ENCODE peak calls at places on chromosome 15, in four cellular contexts. One of them, this sample, is unnamed.

GRCh38 chr15:63833246-63833696 is 477 bp downstream of the HERC1 start:
- DNase-seq in activated CD4-positive, alpha-beta T cell treated with anti-CD3 and anti-CD28 coated beads, Interleukin-2, amount 10 ng/mL, durations not matched to agents 7 days and 5 days: peak; percentile 42
- DNase-seq in cardiac fibroblast: peak; percentile 48
- DNase-seq in activated gamma-delta T cell treated with Interleukin-2 at 50 U/mL for 16 hours: peak; percentile 15
- DNase-seq in this sample: no peak

GRCh38 chr15:84842781-84843180 is 25.6 kb downstream of the ALPK3 start:
- DNase-seq in activated CD4-positive, alpha-beta T cell treated with anti-CD3 and anti-CD28 coated beads, Interleukin-2, amount 10 ng/mL, durations not matched to agents 7 days and 5 days: no peak
- DNase-seq in cardiac fibroblast: no peak
- DNase-seq in activated gamma-delta T cell treated with Interleukin-2 at 50 U/mL for 16 hours: no peak
- DNase-seq in this sample: no peak

GRCh38 chr15:60076582-60077263 is 72.6 kb downstream of the FOXB1 start:
- DNase-seq in activated CD4-positive, alpha-beta T cell treated with anti-CD3 and anti-CD28 coated beads, Interleukin-2, amount 10 ng/mL, durations not matched to agents 7 days and 5 days: no peak
- DNase-seq in cardiac fibroblast: no peak
- DNase-seq in activated gamma-delta T cell treated with Interleukin-2 at 50 U/mL for 16 hours: no peak
- DNase-seq in this sample: no peak

GRCh38 chr15:89513284-89513683 is 16.9 kb upstream of the RHCG start:
- DNase-seq in activated CD4-positive, alpha-beta T cell treated with anti-CD3 and anti-CD28 coated beads, Interleukin-2, amount 10 ng/mL, durations not matched to agents 7 days and 5 days: no peak
- DNase-seq in cardiac fibroblast: no peak
- DNase-seq in activated gamma-delta T cell treated with Interleukin-2 at 50 U/mL for 16 hours: no peak
- DNase-seq in this sample: no peak

GRCh38 chr15:40271915-40272712 is 10.8 kb downstream of the ANKRD63 start:
- DNase-seq in activated CD4-positive, alpha-beta T cell treated with anti-CD3 and anti-CD28 coated beads, Interleukin-2, amount 10 ng/mL, durations not matched to agents 7 days and 5 days: no peak
- DNase-seq in cardiac fibroblast: no peak
- DNase-seq in activated gamma-delta T cell treated with Interleukin-2 at 50 U/mL for 16 hours: no peak
- DNase-seq in this sample: no peak

GRCh38 chr15:36545451-36545992 is 33.9 kb upstream of the CDIN1 start:
- DNase-seq in activated CD4-positive, alpha-beta T cell treated with anti-CD3 and anti-CD28 coated beads, Interleukin-2, amount 10 ng/mL, durations not matched to agents 7 days and 5 days: no peak
- DNase-seq in cardiac fibroblast: no peak
- DNase-seq in activated gamma-delta T cell treated with Interleukin-2 at 50 U/mL for 16 hours: no peak
- DNase-seq in this sample: no peak

GRCh38 chr15:94119923-94120775 is 111.2 kb upstream of the MCTP2 start:
- DNase-seq in activated CD4-positive, alpha-beta T cell treated with anti-CD3 and anti-CD28 coated beads, Interleukin-2, amount 10 ng/mL, durations not matched to agents 7 days and 5 days: peak; percentile 69
- DNase-seq in cardiac fibroblast: peak; percentile 89
- DNase-seq in activated gamma-delta T cell treated with Interleukin-2 at 50 U/mL for 16 hours: peak; percentile 18
- DNase-seq in this sample: peak; percentile 57

GRCh38 chr15:75112278-75112847 is 89.0 kb downstream of the PPCDC start:
- DNase-seq in activated CD4-positive, alpha-beta T cell treated with anti-CD3 and anti-CD28 coated beads, Interleukin-2, amount 10 ng/mL, durations not matched to agents 7 days and 5 days: no peak
- DNase-seq in cardiac fibroblast: peak; percentile 42
- DNase-seq in activated gamma-delta T cell treated with Interleukin-2 at 50 U/mL for 16 hours: no peak
- DNase-seq in this sample: no peak

GRCh38 chr15:25695875-25696760 is 167.0 kb downstream of the ATP10A start:
- DNase-seq in activated CD4-positive, alpha-beta T cell treated with anti-CD3 and anti-CD28 coated beads, Interleukin-2, amount 10 ng/mL, durations not matched to agents 7 days and 5 days: no peak
- DNase-seq in cardiac fibroblast: no peak
- DNase-seq in activated gamma-delta T cell treated with Interleukin-2 at 50 U/mL for 16 hours: no peak
- DNase-seq in this sample: no peak

GRCh38 chr15:62348528-62349087 is 183.5 kb upstream of the C2CD4B start:
- DNase-seq in activated CD4-positive, alpha-beta T cell treated with anti-CD3 and anti-CD28 coated beads, Interleukin-2, amount 10 ng/mL, durations not matched to agents 7 days and 5 days: no peak
- DNase-seq in cardiac fibroblast: no peak
- DNase-seq in activated gamma-delta T cell treated with Interleukin-2 at 50 U/mL for 16 hours: no peak
- DNase-seq in this sample: no peak

GRCh38 chr15:67033012-67033411 is 32.4 kb upstream of the SMAD3 start:
- DNase-seq in activated CD4-positive, alpha-beta T cell treated with anti-CD3 and anti-CD28 coated beads, Interleukin-2, amount 10 ng/mL, durations not matched to agents 7 days and 5 days: peak; percentile 36
- DNase-seq in cardiac fibroblast: no peak
- DNase-seq in activated gamma-delta T cell treated with Interleukin-2 at 50 U/mL for 16 hours: no peak
- DNase-seq in this sample: no peak

GRCh38 chr15:89489376-89489775 is 7.0 kb downstream of the RHCG start:
- DNase-seq in activated CD4-positive, alpha-beta T cell treated with anti-CD3 and anti-CD28 coated beads, Interleukin-2, amount 10 ng/mL, durations not matched to agents 7 days and 5 days: no peak
- DNase-seq in cardiac fibroblast: no peak
- DNase-seq in activated gamma-delta T cell treated with Interleukin-2 at 50 U/mL for 16 hours: no peak
- DNase-seq in this sample: no peak

GRCh38 chr15:48415036-48415886 is 84.0 kb downstream of the DUT start:
- DNase-seq in activated CD4-positive, alpha-beta T cell treated with anti-CD3 and anti-CD28 coated beads, Interleukin-2, amount 10 ng/mL, durations not matched to agents 7 days and 5 days: no peak
- DNase-seq in cardiac fibroblast: no peak
- DNase-seq in activated gamma-delta T cell treated with Interleukin-2 at 50 U/mL for 16 hours: no peak
- DNase-seq in this sample: no peak

GRCh38 chr15:76863123-76863522 is 42.0 kb downstream of the SCAPER start:
- DNase-seq in activated CD4-positive, alpha-beta T cell treated with anti-CD3 and anti-CD28 coated beads, Interleukin-2, amount 10 ng/mL, durations not matched to agents 7 days and 5 days: no peak
- DNase-seq in cardiac fibroblast: no peak
- DNase-seq in activated gamma-delta T cell treated with Interleukin-2 at 50 U/mL for 16 hours: no peak
- DNase-seq in this sample: no peak

GRCh38 chr15:57033715-57034439 is 115.4 kb downstream of the TCF12 start:
- DNase-seq in activated CD4-positive, alpha-beta T cell treated with anti-CD3 and anti-CD28 coated beads, Interleukin-2, amount 10 ng/mL, durations not matched to agents 7 days and 5 days: no peak
- DNase-seq in cardiac fibroblast: no peak
- DNase-seq in activated gamma-delta T cell treated with Interleukin-2 at 50 U/mL for 16 hours: no peak
- DNase-seq in this sample: peak; percentile 52

GRCh38 chr15:51203797-51204196 is 109.1 kb upstream of the TNFAIP8L3 start:
- DNase-seq in activated CD4-positive, alpha-beta T cell treated with anti-CD3 and anti-CD28 coated beads, Interleukin-2, amount 10 ng/mL, durations not matched to agents 7 days and 5 days: no peak
- DNase-seq in cardiac fibroblast: peak; percentile 29
- DNase-seq in activated gamma-delta T cell treated with Interleukin-2 at 50 U/mL for 16 hours: no peak
- DNase-seq in this sample: no peak

GRCh38 chr15:45637552-45638033 is 2.8 kb downstream of the SQOR start:
- DNase-seq in activated CD4-positive, alpha-beta T cell treated with anti-CD3 and anti-CD28 coated beads, Interleukin-2, amount 10 ng/mL, durations not matched to agents 7 days and 5 days: peak; percentile 72
- DNase-seq in cardiac fibroblast: peak; percentile 96
- DNase-seq in activated gamma-delta T cell treated with Interleukin-2 at 50 U/mL for 16 hours: peak; percentile 37
- DNase-seq in this sample: no peak

GRCh38 chr15:41659190-41659589 is 1.0 kb upstream of the MGA start:
- DNase-seq in activated CD4-positive, alpha-beta T cell treated with anti-CD3 and anti-CD28 coated beads, Interleukin-2, amount 10 ng/mL, durations not matched to agents 7 days and 5 days: no peak
- DNase-seq in cardiac fibroblast: no peak
- DNase-seq in activated gamma-delta T cell treated with Interleukin-2 at 50 U/mL for 16 hours: no peak
- DNase-seq in this sample: no peak

GRCh38 chr15:83504365-83504764 is 57.2 kb downstream of the SH3GL3 start:
- DNase-seq in activated CD4-positive, alpha-beta T cell treated with anti-CD3 and anti-CD28 coated beads, Interleukin-2, amount 10 ng/mL, durations not matched to agents 7 days and 5 days: no peak
- DNase-seq in cardiac fibroblast: no peak
- DNase-seq in activated gamma-delta T cell treated with Interleukin-2 at 50 U/mL for 16 hours: no peak
- DNase-seq in this sample: no peak

GRCh38 chr15:68560501-68561113 is 18.2 kb upstream of the CORO2B start:
- DNase-seq in activated CD4-positive, alpha-beta T cell treated with anti-CD3 and anti-CD28 coated beads, Interleukin-2, amount 10 ng/mL, durations not matched to agents 7 days and 5 days: no peak
- DNase-seq in cardiac fibroblast: no peak
- DNase-seq in activated gamma-delta T cell treated with Interleukin-2 at 50 U/mL for 16 hours: no peak
- DNase-seq in this sample: no peak

GRCh38 chr15:97319316-97319715 is 641.2 kb upstream of the ARRDC4 start:
- DNase-seq in activated CD4-positive, alpha-beta T cell treated with anti-CD3 and anti-CD28 coated beads, Interleukin-2, amount 10 ng/mL, durations not matched to agents 7 days and 5 days: no peak
- DNase-seq in cardiac fibroblast: no peak
- DNase-seq in activated gamma-delta T cell treated with Interleukin-2 at 50 U/mL for 16 hours: no peak
- DNase-seq in this sample: no peak

GRCh38 chr15:88920186-88920891 is 7.2 kb upstream of the MFGE8 start:
- DNase-seq in activated CD4-positive, alpha-beta T cell treated with anti-CD3 and anti-CD28 coated beads, Interleukin-2, amount 10 ng/mL, durations not matched to agents 7 days and 5 days: no peak
- DNase-seq in cardiac fibroblast: no peak
- DNase-seq in activated gamma-delta T cell treated with Interleukin-2 at 50 U/mL for 16 hours: no peak
- DNase-seq in this sample: no peak

GRCh38 chr15:101145362-101145761 is 106.5 kb downstream of the CHSY1 start:
- DNase-seq in activated CD4-positive, alpha-beta T cell treated with anti-CD3 and anti-CD28 coated beads, Interleukin-2, amount 10 ng/mL, durations not matched to agents 7 days and 5 days: no peak
- DNase-seq in cardiac fibroblast: no peak
- DNase-seq in activated gamma-delta T cell treated with Interleukin-2 at 50 U/mL for 16 hours: no peak
- DNase-seq in this sample: no peak